ENCODE peak calls at places on chromosomes 16 and 17, in five cellular contexts. One of them, this sample, is unnamed.

GRCh38 chr16:12420661-12421209 is 383.0 kb downstream of the CPPED1 start:
- DNase-seq in sigmoid colon: peak
- DNase-seq in HFFc6: no peak
- DNase-seq in aorta: no peak
- DNase-seq in sciatic nerve: no peak
- DNase-seq in this sample: no peak

GRCh38 chr16:88772871-88773811 is 11.9 kb downstream of the PIEZO1 start:
- DNase-seq in aorta: peak
- DNase-seq in sciatic nerve: peak
- DNase-seq in HFFc6: peak
- DNase-seq in sigmoid colon: peak
- DNase-seq in this sample: peak

GRCh38 chr16:11389631-11390565 is 44.6 kb downstream of the RMI2 start:
- DNase-seq in sigmoid colon: no peak
- DNase-seq in HFFc6: no peak
- DNase-seq in sciatic nerve: peak
- DNase-seq in aorta: no peak
- DNase-seq in this sample: no peak

GRCh38 chr16:86609115-86609514 is 30.8 kb downstream of the FOXL1 start:
- DNase-seq in HFFc6: peak
- DNase-seq in sigmoid colon: no peak
- DNase-seq in sciatic nerve: no peak
- DNase-seq in aorta: no peak
- DNase-seq in this sample: peak

GRCh38 chr16:2963611-2964415 is at the start of gene KREMEN2:
- DNase-seq in aorta: no peak
- DNase-seq in sigmoid colon: no peak
- DNase-seq in HFFc6: no peak
- DNase-seq in sciatic nerve: no peak
- DNase-seq in this sample: peak

GRCh38 chr16:2468142-2468724 is 2.9 kb upstream of the NTN3 start:
- DNase-seq in aorta: no peak
- DNase-seq in HFFc6: no peak
- DNase-seq in sciatic nerve: peak
- DNase-seq in sigmoid colon: no peak
- DNase-seq in this sample: peak

GRCh38 chr16:65833171-65833871 is 533.2 kb upstream of the CDH5 start:
- DNase-seq in HFFc6: peak
- DNase-seq in sigmoid colon: no peak
- DNase-seq in aorta: no peak
- DNase-seq in sciatic nerve: no peak
- DNase-seq in this sample: peak

GRCh38 chr17:5619088-5619740 is 34.9 kb upstream of the NLRP1 start:
- DNase-seq in HFFc6: no peak
- DNase-seq in sigmoid colon: no peak
- DNase-seq in aorta: no peak
- DNase-seq in sciatic nerve: no peak
- DNase-seq in this sample: no peak

GRCh38 chr16:23171234-23171948 is 11.2 kb upstream of the SCNN1G start:
- DNase-seq in sigmoid colon: no peak
- DNase-seq in sciatic nerve: no peak
- DNase-seq in HFFc6: peak
- DNase-seq in aorta: no peak
- DNase-seq in this sample: peak

GRCh38 chr17:83200231-83200699 is 120.9 kb downstream of the METRNL start:
- DNase-seq in sigmoid colon: peak
- DNase-seq in aorta: peak
- DNase-seq in sciatic nerve: peak
- DNase-seq in HFFc6: no peak
- DNase-seq in this sample: peak

GRCh38 chr17:30808785-30809286 is 15.7 kb downstream of the CRLF3 start:
- DNase-seq in HFFc6: no peak
- DNase-seq in aorta: no peak
- DNase-seq in sciatic nerve: no peak
- DNase-seq in sigmoid colon: peak
- DNase-seq in this sample: no peak

GRCh38 chr17:26782153-26782552 is 511.8 kb upstream of the WSB1 start:
- DNase-seq in sigmoid colon: peak
- DNase-seq in HFFc6: no peak
- DNase-seq in aorta: no peak
- DNase-seq in sciatic nerve: no peak
- DNase-seq in this sample: no peak

GRCh38 chr17:17508641-17509591 is 12.7 kb upstream of the RASD1 start:
- DNase-seq in sciatic nerve: peak
- DNase-seq in sigmoid colon: no peak
- DNase-seq in HFFc6: no peak
- DNase-seq in aorta: peak
- DNase-seq in this sample: no peak

GRCh38 chr17:40075216-40076100 is 12.7 kb downstream of the THRA start:
- DNase-seq in HFFc6: no peak
- DNase-seq in sciatic nerve: peak
- DNase-seq in sigmoid colon: peak
- DNase-seq in aorta: peak
- DNase-seq in this sample: peak

GRCh38 chr17:1847191-1847590 is 17.4 kb downstream of the RPA1 start:
- DNase-seq in HFFc6: no peak
- DNase-seq in sigmoid colon: no peak
- DNase-seq in aorta: no peak
- DNase-seq in sciatic nerve: no peak
- DNase-seq in this sample: no peak

GRCh38 chr17:38925263-38925995 is at the start of gene LASP1NB:
- DNase-seq in sigmoid colon: no peak
- DNase-seq in sciatic nerve: peak
- DNase-seq in HFFc6: no peak
- DNase-seq in aorta: no peak
- DNase-seq in this sample: peak

GRCh38 chr16:85663891-85664321 is 24.8 kb downstream of the GINS2 start:
- DNase-seq in aorta: no peak
- DNase-seq in sciatic nerve: no peak
- DNase-seq in sigmoid colon: peak
- DNase-seq in HFFc6: no peak
- DNase-seq in this sample: no peak

GRCh38 chr16:47460301-47460754 is 535 bp downstream of the ITFG1 start:
- DNase-seq in sigmoid colon: no peak
- DNase-seq in sciatic nerve: no peak
- DNase-seq in HFFc6: no peak
- DNase-seq in aorta: no peak
- DNase-seq in this sample: peak

This sample was measured in foreskin fibroblast.